ENCODE peak calls at places on chromosomes 16 and 17, in eight cellular contexts. P is breast epithelium, L is stomach, O is GM23338, W is esophagus muscularis mucosa, U is spleen, A is endothelial cell of umbilical vein, I is HCT116. Z is an unnamed sample. For H3K27me3, the result is how much of the 10 kb centered on the place peaks cover.

GRCh38 chr17:44159519-44160210 is 10.8 kb upstream of the ASB16 start:
- DNase-seq in P (no peak), L (no peak), O (no peak), W (no peak), U (no peak), A (no peak), I (no peak), Z (no peak)

GRCh38 chr17:48278755-48279491 is 151.1 kb downstream of the SKAP1 start:
- DNase-seq in P (no peak), L (no peak), O (no peak), W (no peak), U (no peak), A (no peak), I (no peak), Z (no peak)

GRCh38 chr17:3965123-3965800 is 1.0 kb upstream of the ATP2A3 start:
- DNase-seq in P (peak), L (peak), O (peak), W (no peak), U (peak), A (no peak), I (peak), Z (no peak)

GRCh38 chr17:77698903-77699615 is 259.4 kb upstream of the TNRC6C start:
- DNase-seq in P (no peak), L (no peak), O (no peak), W (no peak), U (no peak), A (no peak), I (no peak), Z (no peak)

GRCh38 chr16:84348386-84348785 is 20.0 kb upstream of the ATP2C2 start:
- DNase-seq in P (no peak), L (no peak), O (no peak), W (no peak), U (no peak), A (no peak), I (no peak), Z (no peak)

GRCh38 chr17:38667099-38667786 is 7.5 kb downstream of the EPOP start:
- DNase-seq in P (peak), L (peak), O (peak), W (no peak), U (peak), A (peak), I (peak), Z (peak)

GRCh38 chr16:66925322-66925840 is at the start of gene RRAD:
- DNase-seq in P (no peak), L (no peak), O (peak), W (no peak), U (no peak), A (peak), I (no peak), Z (peak)

GRCh38 chr17:44906010-44906646 is 6.9 kb upstream of the EFTUD2 start:
- DNase-seq in P (no peak), L (no peak), O (no peak), W (no peak), U (no peak), A (peak), I (peak), Z (no peak)

GRCh38 chr17:33057564-33057963 is 65.9 kb downstream of the SPACA3 start:
- DNase-seq in P (no peak), L (no peak), O (no peak), W (no peak), U (no peak), A (no peak), I (no peak), Z (no peak)

GRCh38 chr16:63201851-63202250 is 1165.6 kb upstream of the CDH8 start:
- DNase-seq in P (no peak), L (no peak), O (no peak), W (no peak), U (no peak), A (no peak), I (no peak), Z (no peak)

GRCh38 chr16:72427001-72427785 is 255.2 kb upstream of the PMFBP1 start:
- DNase-seq in P (no peak), L (no peak), O (no peak), W (no peak), U (no peak), A (no peak), I (no peak), Z (no peak)

GRCh38 chr17:80169784-80170500 is at the start of gene CARD14:
- DNase-seq in P (peak), L (peak), O (no peak), W (no peak), U (no peak), A (no peak), I (no peak), Z (no peak)

GRCh38 chr16:11047939-11048500 is 103.7 kb downstream of the CLEC16A start:
- DNase-seq in P (no peak), L (no peak), O (no peak), W (no peak), U (no peak), A (no peak), I (no peak), Z (peak)

GRCh38 chr16:55988013-55988412 is 112.8 kb upstream of the CES5A start:
- DNase-seq in P (no peak), L (no peak), O (no peak), W (no peak), U (no peak), A (no peak), I (no peak), Z (no peak)

GRCh38 chr17:31390748-31391495 is 553 bp upstream of the RAB11FIP4 start:
- DNase-seq in P (no peak), L (peak), O (peak), W (peak), U (peak), A (no peak), I (no peak), Z (no peak)

GRCh38 chr16:51137097-51137496 is 14.0 kb downstream of the SALL1 start:
- DNase-seq in P (no peak), L (no peak), O (no peak), W (no peak), U (no peak), A (no peak), I (no peak), Z (no peak)

GRCh38 chr17:43372273-43372911 is 26.4 kb upstream of the ARL4D start:
- DNase-seq in P (no peak), L (no peak), O (no peak), W (no peak), U (peak), A (no peak), I (no peak), Z (peak)

GRCh38 chr16:75017670-75018525 is 19.1 kb downstream of the ZNRF1 start:
- DNase-seq in P (no peak), L (no peak), O (no peak), W (no peak), U (no peak), A (no peak), I (no peak), Z (no peak)

GRCh38 chr17:19991252-19991885 is 13.7 kb upstream of the AKAP10 start:
- DNase-seq in P (no peak), L (no peak), O (no peak), W (no peak), U (no peak), A (no peak), I (no peak), Z (no peak)

GRCh38 chr16:14486520-14487303 is 143.3 kb downstream of the PARN start:
- DNase-seq in P (peak), L (peak), O (peak), W (peak), U (no peak), A (peak), I (peak), Z (peak)

GRCh38 chr16:10679921-10680320 is 14.8 kb downstream of the TEKT5 start:
- DNase-seq in P (no peak), L (no peak), O (no peak), W (no peak), U (no peak), A (no peak), I (no peak), Z (no peak)

GRCh38 chr17:250487-251300 is 69.2 kb upstream of the DOC2B start:
- DNase-seq in P (no peak), L (no peak), O (no peak), W (no peak), U (peak), A (no peak), I (no peak), Z (peak)

GRCh38 chr17:6642592-6642991 is 1.7 kb downstream of the TXNDC17 start:
- DNase-seq in P (no peak), L (no peak), O (no peak), W (no peak), U (no peak), A (no peak), I (no peak), Z (no peak)

GRCh38 chr17:8176197-8176940 is at the start of gene TMEM107:
- DNase-seq in P (peak), L (peak), O (peak), W (peak), U (peak), A (peak), I (peak), Z (peak)
- H3K4me3 ChIP-seq in P (peak), L (peak), O (peak), W (peak), U (peak), A (peak), I (peak), Z (peak)

DNA sequence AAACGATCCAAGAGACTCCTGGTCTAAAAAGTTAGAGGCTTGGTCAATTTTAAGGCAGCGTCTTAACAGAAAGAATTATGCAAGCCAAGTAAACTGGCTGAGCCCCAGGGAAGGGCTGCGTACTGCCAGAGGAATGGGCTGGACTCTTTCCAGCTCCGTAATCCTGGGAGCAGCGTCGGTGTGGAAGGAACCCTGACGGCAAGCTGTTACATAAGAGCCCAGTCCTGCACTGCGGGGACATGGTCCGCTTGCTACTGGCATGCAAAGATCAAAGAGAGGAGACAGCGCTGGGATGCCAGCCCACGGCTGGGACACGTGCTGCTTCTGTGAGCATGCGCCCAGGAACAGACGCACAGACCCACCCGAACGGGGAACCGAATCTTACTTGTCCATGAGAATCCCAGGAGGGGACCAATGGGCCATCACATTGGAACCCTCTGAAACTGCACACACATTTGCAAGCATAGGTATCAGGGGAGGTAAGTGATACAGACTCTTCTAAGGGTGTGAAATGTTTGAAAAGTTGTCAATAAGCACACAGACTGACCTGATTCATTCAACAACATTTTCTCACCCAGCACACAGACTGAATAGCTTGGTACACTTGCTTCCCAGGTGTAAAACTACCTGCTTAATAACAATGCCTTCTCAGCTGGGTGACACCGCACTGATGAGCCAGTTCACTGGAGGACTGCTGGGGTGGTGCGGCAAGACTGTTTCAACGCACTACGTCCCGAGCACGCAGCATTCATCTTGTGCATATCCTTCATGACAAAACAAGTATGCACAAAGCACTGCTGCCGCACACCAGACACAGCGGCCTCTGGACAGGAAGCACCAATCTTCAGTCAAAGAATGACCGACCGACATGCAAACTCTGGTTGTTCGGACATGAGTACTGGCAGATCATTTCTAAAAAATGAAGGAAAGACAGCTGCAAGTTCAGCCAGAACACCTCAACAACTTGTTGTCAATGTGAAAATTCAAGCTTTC is 94.9 kb downstream of the ANKRD11 start:
- DNase-seq in P (peak), L (peak), O (no peak), W (peak), U (no peak), A (peak), I (no peak), Z (peak)
- TF ChIP-seq POLR2AphosphoS5 in P (peak), L (peak), O (no peak), W (peak), U (peak), A (no peak), I (no peak), Z (peak)

GRCh38 chr17:74104921-74105320 is 98.6 kb upstream of the RPL38 start:
- DNase-seq in P (no peak), L (no peak), O (no peak), W (no peak), U (peak), A (no peak), I (no peak), Z (no peak)
- H3K27me3 ChIP-seq in P (under half), L (under half), O (under half), W (half or more), U (under half), A (under half), I (half or more), Z (under half)

DNA sequence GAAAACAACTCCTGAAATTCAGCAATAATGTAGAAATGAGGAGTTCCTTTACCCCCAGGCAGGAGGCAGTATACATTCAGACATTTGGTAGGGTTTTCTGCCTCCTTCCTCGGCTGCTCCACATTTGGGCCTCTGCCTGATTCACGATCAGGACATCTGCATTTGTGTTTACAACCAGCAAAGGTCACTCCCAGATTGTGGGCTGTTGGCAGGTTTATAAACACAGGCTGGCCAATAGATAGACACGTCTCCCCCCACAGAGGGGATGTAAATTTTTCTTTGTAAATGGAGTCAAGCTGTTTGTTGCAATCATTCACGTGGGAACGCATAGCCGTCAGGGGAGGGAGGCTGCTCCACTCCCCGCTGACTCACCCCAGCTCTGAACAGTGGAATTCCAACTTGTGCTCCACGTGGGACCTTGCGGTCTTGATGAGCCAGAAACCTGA is 252.1 kb upstream of the N4BP1 start:
- DNase-seq in P (no peak), L (no peak), O (peak), W (no peak), U (no peak), A (no peak), I (peak), Z (no peak)
- H3K4me3 ChIP-seq in P (no peak), L (no peak), O (no peak), W (no peak), U (no peak), A (no peak), I (no peak), Z (no peak)

DNA sequence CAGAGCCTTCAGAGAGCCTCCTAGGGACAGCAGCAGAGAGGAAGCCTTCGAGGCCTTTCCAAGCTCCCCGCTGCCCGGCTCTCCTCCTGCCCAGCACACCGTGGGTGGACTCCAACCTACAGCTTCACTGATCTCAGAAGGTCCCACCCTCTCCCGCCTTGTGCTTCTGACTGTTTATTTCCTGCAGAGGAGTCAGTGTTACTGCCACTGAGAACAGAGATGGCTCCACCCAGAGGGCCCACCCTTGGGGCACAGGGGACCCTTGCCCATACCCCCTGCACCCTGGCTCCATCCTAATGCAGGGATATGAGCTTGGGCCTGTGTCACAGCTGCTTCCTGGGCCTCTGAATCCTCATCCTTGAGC is 52.8 kb upstream of the TOB1 start:
- DNase-seq in P (peak), L (peak), O (no peak), W (no peak), U (no peak), A (no peak), I (no peak), Z (no peak)
- TF ChIP-seq POLR2AphosphoS5 in P (no peak), L (no peak), O (no peak), W (no peak), U (no peak), A (no peak), I (no peak), Z (no peak)

GRCh38 chr17:27798376-27798775 is 2.0 kb downstream of the NOS2 start:
- DNase-seq in P (no peak), L (no peak), O (no peak), W (no peak), U (peak), A (no peak), I (no peak), Z (no peak)
- H3K27me3 ChIP-seq in P (under half), L (under half), O (under half), W (under half), U (under half), A (under half), I (under half), Z (under half)

DNA sequence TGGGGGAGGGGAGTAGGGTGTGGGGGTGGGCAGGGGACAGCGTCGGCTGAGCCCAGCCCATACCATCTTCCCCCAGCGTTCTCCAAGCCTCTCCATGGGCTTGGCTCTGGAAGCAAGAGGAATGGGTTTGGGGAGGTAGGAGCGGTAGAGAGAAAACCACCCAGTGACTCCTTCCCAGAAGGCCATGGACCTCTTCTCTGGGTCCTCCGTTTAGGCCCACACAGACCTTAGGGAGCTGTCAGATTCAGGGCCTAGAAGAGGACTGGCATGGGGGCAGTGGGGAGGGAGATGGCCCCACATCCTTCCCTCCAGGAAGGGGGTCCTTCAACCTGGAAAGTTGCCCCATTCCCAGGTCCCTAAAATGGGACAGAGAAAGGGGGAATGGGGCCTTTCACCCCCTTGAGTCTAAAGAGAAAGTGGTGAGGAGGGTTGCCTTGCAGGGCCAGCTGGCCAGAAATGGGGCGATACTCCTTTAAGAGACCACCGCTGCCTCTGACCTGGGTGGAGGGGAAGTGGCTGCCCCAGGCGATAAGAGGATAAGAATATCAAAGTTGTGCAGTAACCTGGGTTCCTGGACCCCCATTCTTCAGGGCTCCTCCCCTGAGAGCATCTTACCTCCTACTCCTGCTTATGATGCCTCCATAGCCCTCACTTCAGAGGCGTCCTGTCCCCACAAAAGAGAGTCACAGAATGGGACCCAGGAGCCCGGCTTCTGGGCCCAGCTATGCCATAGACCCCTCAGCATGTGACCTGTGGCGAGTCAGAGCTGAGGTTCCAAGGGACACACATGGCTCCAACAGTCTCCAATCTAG is 5.0 kb upstream of the TSPOAP1 start:
- DNase-seq in P (no peak), L (no peak), O (no peak), W (no peak), U (peak), A (no peak), I (no peak), Z (no peak)
- H3K4me3 ChIP-seq in P (no peak), L (peak), O (no peak), W (peak), U (peak), A (no peak), I (no peak), Z (no peak)

GRCh38 chr16:5032748-5033167 is 977 bp downstream of the NAGPA start:
- DNase-seq in P (no peak), L (peak), O (no peak), W (no peak), U (no peak), A (peak), I (no peak), Z (no peak)
- TF ChIP-seq POLR2AphosphoS5 in P (no peak), L (no peak), O (no peak), W (no peak), U (no peak), A (no peak), I (no peak), Z (no peak)

GRCh38 chr16:85580684-85581083 is 32.4 kb upstream of the GSE1 start:
- DNase-seq in P (no peak), L (no peak), O (no peak), W (no peak), U (no peak), A (no peak), I (no peak), Z (no peak)
- H3K27me3 ChIP-seq in P (under half), L (under half), O (under half), W (under half), U (under half), A (under half), I (under half), Z (under half)

Z was measured in sigmoid colon.